ENCODE peak calls at places on chromosome 17, in nine cellular contexts. G, J, Y, M, L, B, Z, X and N are unnamed samples.

GRCh38 chr17:7894226-7894625 is 5.6 kb downstream of the CHD3 start:
- DNase-seq in Y (no peak), M (no peak), J (no peak), Z (no peak), G (no peak), L (no peak), B (no peak), X (no peak), N (no peak)

GRCh38 chr17:77737442-77738265 is 220.8 kb upstream of the TNRC6C start:
- DNase-seq in G (no peak), Z (peak), L (no peak), B (no peak), J (no peak), M (peak), X (no peak), Y (no peak), N (no peak)

GRCh38 chr17:41837761-41838538 is at the start of gene KLHL10:
- DNase-seq in Z (no peak), B (no peak), J (no peak), Y (no peak), L (no peak), G (no peak), M (no peak), X (no peak), N (no peak)

GRCh38 chr17:8153550-8153956 is 1.3 kb upstream of the PER1 start:
- DNase-seq in X (peak), B (no peak), L (peak), J (no peak), Y (peak), Z (peak), M (peak), G (no peak), N (no peak)

GRCh38 chr17:67637901-67638641 is 79.7 kb upstream of the NOL11 start:
- DNase-seq in J (no peak), Y (peak), B (no peak), M (no peak), G (no peak), X (peak), Z (peak), L (no peak), N (no peak)

GRCh38 chr17:78885956-78886355 is 17.0 kb downstream of the CEP295NL start:
- DNase-seq in L (no peak), Z (no peak), B (no peak), Y (peak), J (no peak), M (no peak), G (no peak), X (no peak), N (no peak)

GRCh38 chr17:66893382-66893781 is 58.5 kb downstream of the CACNG5 start:
- DNase-seq in L (no peak), B (no peak), G (no peak), Y (no peak), M (no peak), Z (no peak), X (no peak), J (no peak), N (no peak)

GRCh38 chr17:58338454-58338841 is 9.9 kb upstream of the TSPOAP1 start:
- DNase-seq in B (no peak), G (peak), Z (no peak), X (no peak), M (no peak), Y (no peak), J (no peak), L (no peak), N (no peak)

GRCh38 chr17:33243732-33244131 is 49.4 kb downstream of the ASIC2 start:
- DNase-seq in B (no peak), Y (no peak), G (no peak), M (no peak), Z (no peak), X (no peak), L (no peak), J (no peak), N (no peak)

GRCh38 chr17:77188084-77189066 is 47.6 kb downstream of the SEC14L1 start:
- DNase-seq in M (no peak), L (no peak), B (no peak), Z (no peak), Y (no peak), X (no peak), G (peak), J (no peak), N (peak)

GRCh38 chr17:76534831-76535732 is 2.4 kb downstream of the CYGB start:
- DNase-seq in J (no peak), M (no peak), G (no peak), B (no peak), Y (no peak), L (peak), Z (no peak), X (no peak), N (no peak)

GRCh38 chr17:17231621-17232302 is 5.2 kb downstream of the FLCN start:
- DNase-seq in B (no peak), M (no peak), L (no peak), J (no peak), Y (no peak), Z (no peak), G (no peak), X (no peak), N (no peak)

GRCh38 chr17:28042721-28043291 is 329 bp downstream of the NLK start:
- DNase-seq in L (no peak), J (no peak), M (no peak), B (no peak), G (no peak), X (no peak), Y (no peak), Z (no peak), N (no peak)

GRCh38 chr17:19747829-19748806 is at the start of gene ALDH3A1:
- DNase-seq in L (no peak), X (peak), G (no peak), J (no peak), M (peak), B (no peak), Y (no peak), Z (no peak), N (no peak)

GRCh38 chr17:48610282-48611211 is at the start of gene HOXB7:
- DNase-seq in M (no peak), L (peak), X (no peak), G (peak), J (no peak), B (no peak), Y (peak), Z (peak), N (peak)

GRCh38 chr17:38617074-38617860 is 11.5 kb upstream of the SRCIN1 start:
- DNase-seq in J (no peak), G (no peak), Y (no peak), X (no peak), L (no peak), M (no peak), B (no peak), Z (no peak), N (no peak)

GRCh38 chr17:44865921-44866320 is 18.2 kb downstream of the HIGD1B start:
- DNase-seq in J (no peak), M (no peak), G (no peak), X (no peak), B (no peak), Z (no peak), Y (no peak), L (peak), N (no peak)

GRCh38 chr17:81340606-81341346 is 45.7 kb upstream of the SLC38A10 start:
- DNase-seq in G (no peak), Y (no peak), Z (no peak), B (no peak), J (no peak), L (no peak), X (peak), M (no peak), N (no peak)

DNA sequence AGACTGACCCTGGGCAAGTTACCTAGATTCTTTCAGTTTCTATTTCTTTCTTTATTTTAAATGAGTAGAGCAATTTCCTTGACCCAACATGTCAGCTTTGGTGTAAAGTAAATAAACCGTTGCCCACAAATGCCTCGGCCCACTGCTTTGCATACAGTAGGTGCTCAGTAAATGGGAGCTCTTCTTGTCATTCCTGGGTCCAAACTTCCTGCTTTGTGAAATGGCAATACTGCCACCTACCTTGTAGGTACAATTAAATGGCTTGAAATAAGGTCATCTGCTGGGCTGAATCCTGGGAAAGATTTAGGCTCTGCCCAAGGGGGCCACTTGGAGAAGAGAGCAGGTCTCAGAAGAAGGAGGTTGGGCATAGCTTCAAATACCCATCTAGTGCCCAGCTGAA is 253.0 kb downstream of the HS3ST3B1 start:
- DNase-seq in Y (no peak), Z (no peak), X (no peak), M (no peak), B (no peak), L (no peak), J (no peak), G (peak), N (no peak)
- TF ChIP-seq CTCF in Y (no peak), Z (no peak), X (no peak), M (peak), B (no peak), L (no peak), J (no peak), G (peak), N (no peak)

DNA sequence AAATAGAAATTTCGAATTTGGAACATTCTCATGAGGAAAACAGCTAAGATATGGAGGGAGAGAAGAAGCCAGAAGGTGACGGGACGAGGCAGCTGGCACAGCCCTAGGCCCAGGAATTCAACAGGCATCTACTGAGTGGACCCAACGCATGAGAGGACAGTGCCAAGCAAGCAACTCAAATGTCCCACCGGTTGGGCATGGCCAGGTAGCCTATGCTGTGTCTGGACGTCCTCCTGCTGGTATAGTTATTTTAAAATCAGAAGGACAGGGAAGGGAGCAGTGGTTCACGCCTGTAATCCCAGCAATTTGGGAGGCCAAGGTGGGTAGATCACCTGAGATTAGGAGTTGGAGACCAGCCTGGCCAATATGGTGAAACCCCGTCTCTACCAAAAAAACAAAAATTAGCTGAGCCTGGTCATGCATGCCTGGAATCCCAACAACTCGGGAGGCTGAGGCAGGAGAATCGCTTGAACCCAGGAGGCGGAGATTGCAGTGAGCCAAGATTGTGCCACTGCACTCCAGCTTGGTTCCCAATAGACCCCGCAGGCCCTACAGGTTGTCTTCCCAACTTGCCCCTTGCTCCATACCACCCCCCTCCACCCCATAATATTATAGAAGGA is 2.0 kb downstream of the GH1 start:
- DNase-seq in X (no peak), M (no peak), G (no peak), Y (no peak), B (no peak), J (no peak), L (no peak), Z (no peak), N (no peak)
- TF ChIP-seq CTCF in X (no peak), M (no peak), G (no peak), Y (no peak), B (no peak), J (no peak), L (no peak), Z (no peak), N (no peak)

GRCh38 chr17:1056761-1057160 is 59.8 kb downstream of the TIMM22 start:
- DNase-seq in X (no peak), L (no peak), J (no peak), Y (no peak), M (peak), B (no peak), Z (no peak), G (no peak), N (no peak)

GRCh38 chr17:1053661-1054360 is 56.9 kb downstream of the TIMM22 start:
- DNase-seq in M (no peak), L (no peak), Z (no peak), J (no peak), Y (no peak), X (no peak), B (no peak), G (no peak), N (no peak)

GRCh38 chr17:1054656-1055055 is 57.7 kb downstream of the TIMM22 start:
- DNase-seq in J (no peak), Z (no peak), X (no peak), G (no peak), Y (no peak), B (no peak), M (no peak), L (no peak), N (no peak)

GRCh38 chr17:1055231-1055630 is 58.3 kb downstream of the TIMM22 start:
- DNase-seq in J (no peak), Z (no peak), G (no peak), Y (no peak), L (no peak), X (no peak), M (no peak), B (no peak), N (no peak)

DNA sequence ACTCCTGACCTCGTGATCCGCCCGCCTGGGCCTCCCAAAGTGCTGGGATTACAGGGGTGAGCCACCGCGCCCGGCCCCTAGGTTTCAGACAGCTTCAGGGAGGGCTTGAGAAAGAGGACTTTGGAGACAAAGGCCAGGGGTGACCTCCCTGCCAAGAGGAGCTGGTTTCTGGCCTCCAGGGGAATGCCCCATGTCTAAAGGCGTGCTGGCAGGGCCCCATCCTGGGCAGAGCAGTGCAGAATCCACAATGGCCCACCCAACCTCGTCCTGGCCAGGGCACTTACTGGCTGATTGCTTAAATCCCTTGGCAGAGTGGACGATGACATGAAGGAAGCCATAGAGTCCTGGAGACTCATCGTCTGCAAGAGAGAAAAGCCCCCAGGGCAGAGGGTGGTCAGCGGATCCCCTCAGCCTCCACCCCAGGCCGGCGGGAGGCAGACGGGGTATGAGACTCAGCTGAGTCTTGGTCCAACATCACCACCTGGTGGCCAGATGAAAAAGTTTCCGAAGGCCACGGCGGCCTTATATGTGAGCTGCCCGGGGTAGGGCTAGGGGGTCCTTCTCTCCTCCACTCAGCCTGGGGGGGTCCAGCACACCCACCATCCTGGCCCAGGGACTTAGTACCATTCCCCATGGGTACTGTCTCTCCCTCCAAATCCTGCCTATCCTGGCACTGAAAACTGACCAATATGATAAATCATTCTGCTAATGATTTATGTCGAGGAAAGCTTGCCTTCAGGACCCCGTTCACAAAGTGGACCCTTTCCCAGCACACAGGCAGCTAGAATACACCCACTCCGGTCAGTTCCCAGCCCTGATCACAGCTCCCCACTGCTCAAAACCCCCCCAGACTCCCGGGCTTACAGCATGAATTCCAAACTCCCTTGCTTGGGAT is 59.1 kb downstream of the TIMM22 start:
- DNase-seq in L (peak), Y (peak), G (no peak), Z (peak), B (no peak), J (no peak), X (peak), M (peak), N (peak)
- TF ChIP-seq CTCF in L (peak), Y (peak), G (peak), Z (peak), B (peak), J (peak), X (peak), M (peak), N (peak)

GRCh38 chr17:64291268-64291851 is 28.3 kb upstream of the TEX2 start:
- DNase-seq in Z (no peak), X (no peak), Y (peak), G (peak), J (no peak), M (no peak), L (no peak), B (no peak), N (no peak)
- TF ChIP-seq CTCF in Z (no peak), X (no peak), Y (no peak), G (peak), J (peak), M (peak), L (peak), B (peak), N (peak)

GRCh38 chr17:51166198-51166986 is at the start of gene NME2:
- DNase-seq in J (peak), Z (peak), L (peak), M (peak), B (peak), G (peak), X (peak), Y (peak), N (peak)
- TF ChIP-seq CTCF in J (no peak), Z (no peak), L (no peak), M (no peak), B (no peak), G (no peak), X (no peak), Y (no peak), N (peak)

DNA sequence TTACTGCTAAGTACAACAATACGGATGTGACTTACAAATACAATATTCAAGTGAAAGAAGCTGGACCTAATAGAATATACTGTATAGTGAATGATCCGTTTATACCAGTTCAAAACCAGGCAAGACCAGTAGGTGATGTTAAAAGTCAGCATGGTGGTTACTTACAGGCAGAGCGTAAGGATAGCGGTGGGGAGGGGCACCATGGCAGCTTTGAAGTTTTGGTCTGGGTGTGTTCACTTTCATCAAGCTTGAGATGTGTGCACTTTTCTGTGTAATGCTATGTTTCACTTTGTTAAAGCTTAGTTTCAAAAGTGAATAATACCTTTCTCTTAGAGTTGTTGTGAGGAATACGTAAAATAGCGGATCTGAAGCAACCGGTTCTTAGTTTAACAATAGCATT is 16.5 kb upstream of the SLC35G3 start:
- DNase-seq in B (no peak), J (no peak), Y (no peak), Z (no peak), L (no peak), G (no peak), X (no peak), M (no peak), N (no peak)
- TF ChIP-seq CTCF in B (no peak), J (no peak), Y (no peak), Z (no peak), L (no peak), G (no peak), X (no peak), M (no peak), N (no peak)